ENCODE peak calls at places on chromosomes 5 and 9, in ten cellular contexts. D, T, H, E, B, N, A, R, M and U are unnamed samples.

GRCh38 chr9:98009926-98010325 is 26.8 kb downstream of the ANP32B start:
- DNase-seq in R (peak; percentile 89), M (peak; percentile 25), T (no peak), B (no peak), E (no peak), A (no peak), N (peak; percentile 46), H (no peak), D (no peak), U (peak; percentile 91)

GRCh38 chr9:37968228-37968672 is 64.3 kb upstream of the SLC25A51 start:
- DNase-seq in N (peak; percentile 77), T (no peak), M (peak; percentile 74), B (no peak), R (peak; percentile 61), A (no peak), H (no peak), D (peak; percentile 69), E (no peak), U (no peak)

GRCh38 chr9:121609845-121610637 is 41.4 kb upstream of the DAB2IP start:
- DNase-seq in B (no peak), N (no peak), D (peak; percentile 85), T (peak; percentile 59), A (no peak), H (no peak), R (peak; percentile 42), E (no peak), M (no peak), U (peak; percentile 37)

GRCh38 chr5:36756848-36757247 is 119.7 kb upstream of the NIPBL start:
- DNase-seq in B (no peak), R (no peak), A (no peak), M (no peak), T (no peak), D (no peak), N (no peak), H (no peak), E (no peak), U (no peak)

GRCh38 chr5:150636391-150637244 is 3.8 kb upstream of the SYNPO start:
- DNase-seq in E (no peak), N (peak; percentile 17), R (peak; percentile 76), B (no peak), M (peak; percentile 79), A (no peak), H (no peak), T (no peak), D (no peak), U (peak; percentile 83)

GRCh38 chr9:129182625-129183494 is 4.8 kb upstream of the IER5L start:
- DNase-seq in A (no peak), N (no peak), T (no peak), M (peak; percentile 36), H (peak; percentile 38), R (peak; percentile 49), E (no peak), B (no peak), D (no peak), U (no peak)

GRCh38 chr9:29212590-29213373 is 1639.5 kb upstream of the C9orf72 start:
- DNase-seq in D (no peak), T (no peak), E (no peak), R (no peak), B (peak; percentile 37), M (no peak), N (no peak), H (peak; percentile 16), A (no peak), U (no peak)

GRCh38 chr9:35745569-35745968 is 3.5 kb downstream of the GBA2 start:
- DNase-seq in E (no peak), A (no peak), N (no peak), R (no peak), D (no peak), M (no peak), H (no peak), T (no peak), B (no peak), U (no peak)

GRCh38 chr5:141637266-141637692 is 482 bp downstream of the RELL2 start:
- DNase-seq in M (no peak), B (no peak), E (peak; percentile 72), T (no peak), D (no peak), N (no peak), R (peak; percentile 6), H (peak; percentile 19), A (peak; percentile 49), U (no peak)

GRCh38 chr9:137276757-137277328 is 683 bp upstream of the TOR4A start:
- DNase-seq in A (no peak), R (peak; percentile 86), N (peak; percentile 63), D (no peak), B (no peak), E (no peak), M (no peak), T (peak; percentile 87), H (no peak), U (peak; percentile 38)

GRCh38 chr9:119649205-119649604 is 280.0 kb upstream of the BRINP1 start:
- DNase-seq in R (no peak), E (no peak), T (no peak), A (no peak), N (no peak), M (no peak), B (no peak), H (no peak), D (no peak), U (no peak)

GRCh38 chr9:97721396-97721795 is 24.3 kb upstream of the XPA start:
- DNase-seq in E (no peak), H (no peak), N (no peak), R (no peak), A (no peak), M (no peak), B (no peak), D (no peak), T (no peak), U (no peak)

GRCh38 chr5:89277791-89278190 is 394.8 kb upstream of the MEF2C start:
- DNase-seq in R (no peak), E (no peak), M (no peak), H (no peak), N (peak; percentile 27), D (peak; percentile 54), T (no peak), B (no peak), A (no peak), U (no peak)

GRCh38 chr9:106784076-106784475 is 78.9 kb upstream of the ZNF462 start:
- DNase-seq in A (no peak), D (no peak), E (no peak), M (peak; percentile 92), T (no peak), N (no peak), H (no peak), R (peak; percentile 77), B (no peak), U (no peak)